ENCODE peak calls at places on chromosomes 1 and 21, in ten cellular contexts. One of them, this sample, is unnamed.
A peak's percentile ranks its signal among the peaks of the same experiment; 100 is the strongest.

GRCh38 chr1:189659731-189660130 is 817.9 kb downstream of the BRINP3 start:
- DNase-seq in MV-4-11: no peak
- DNase-seq in activated CD4-positive, alpha-beta T cell treated with anti-CD3 and anti-CD28 coated beads, Interleukin-2, amount 50 U/mL, for 1 hour: no peak
- DNase-seq in fibroblast of pulmonary artery: no peak
- DNase-seq in A172: no peak
- DNase-seq in glutamatergic neuron: no peak
- DNase-seq in thyroid gland: no peak
- DNase-seq in SW480: no peak
- DNase-seq in left ventricle myocardium inferior: no peak
- DNase-seq in foreskin fibroblast: no peak
- DNase-seq in this sample: no peak

GRCh38 chr1:17516303-17517214 is 22.9 kb upstream of the ARHGEF10L start:
- DNase-seq in A172: no peak
- DNase-seq in thyroid gland: peak; percentile 70
- DNase-seq in MV-4-11: no peak
- DNase-seq in activated CD4-positive, alpha-beta T cell treated with anti-CD3 and anti-CD28 coated beads, Interleukin-2, amount 50 U/mL, for 1 hour: no peak
- DNase-seq in left ventricle myocardium inferior: no peak
- DNase-seq in glutamatergic neuron: no peak
- DNase-seq in fibroblast of pulmonary artery: no peak
- DNase-seq in foreskin fibroblast: no peak
- DNase-seq in SW480: no peak
- DNase-seq in this sample: no peak

GRCh38 chr1:185045793-185046441 is 559 bp downstream of the RNF2 start:
- DNase-seq in fibroblast of pulmonary artery: peak; percentile 35
- DNase-seq in SW480: peak; percentile 16
- DNase-seq in MV-4-11: no peak
- DNase-seq in activated CD4-positive, alpha-beta T cell treated with anti-CD3 and anti-CD28 coated beads, Interleukin-2, amount 50 U/mL, for 1 hour: peak; percentile 12
- DNase-seq in left ventricle myocardium inferior: no peak
- DNase-seq in glutamatergic neuron: peak; percentile 65
- DNase-seq in foreskin fibroblast: peak; percentile 17
- DNase-seq in thyroid gland: peak; percentile 53
- DNase-seq in A172: peak; percentile 43
- DNase-seq in this sample: peak; percentile 33

GRCh38 chr1:233113009-233113712 is 162.8 kb downstream of the NTPCR start:
- DNase-seq in foreskin fibroblast: peak; percentile 99
- DNase-seq in glutamatergic neuron: no peak
- DNase-seq in activated CD4-positive, alpha-beta T cell treated with anti-CD3 and anti-CD28 coated beads, Interleukin-2, amount 50 U/mL, for 1 hour: no peak
- DNase-seq in SW480: peak; percentile 97
- DNase-seq in fibroblast of pulmonary artery: peak; percentile 100
- DNase-seq in A172: peak; percentile 100
- DNase-seq in MV-4-11: peak; percentile 100
- DNase-seq in thyroid gland: peak; percentile 63
- DNase-seq in left ventricle myocardium inferior: peak; percentile 71
- DNase-seq in this sample: peak; percentile 99

GRCh38 chr1:42679364-42679983 is 2.7 kb upstream of the YBX1 start:
- DNase-seq in fibroblast of pulmonary artery: no peak
- DNase-seq in activated CD4-positive, alpha-beta T cell treated with anti-CD3 and anti-CD28 coated beads, Interleukin-2, amount 50 U/mL, for 1 hour: no peak
- DNase-seq in SW480: no peak
- DNase-seq in foreskin fibroblast: peak; percentile 80
- DNase-seq in left ventricle myocardium inferior: no peak
- DNase-seq in A172: no peak
- DNase-seq in thyroid gland: no peak
- DNase-seq in glutamatergic neuron: no peak
- DNase-seq in MV-4-11: peak; percentile 47
- DNase-seq in this sample: no peak

GRCh38 chr1:215719569-215719968 is 152.5 kb downstream of the KCTD3 start:
- DNase-seq in left ventricle myocardium inferior: no peak
- DNase-seq in thyroid gland: no peak
- DNase-seq in fibroblast of pulmonary artery: no peak
- DNase-seq in glutamatergic neuron: no peak
- DNase-seq in SW480: no peak
- DNase-seq in foreskin fibroblast: no peak
- DNase-seq in MV-4-11: no peak
- DNase-seq in activated CD4-positive, alpha-beta T cell treated with anti-CD3 and anti-CD28 coated beads, Interleukin-2, amount 50 U/mL, for 1 hour: no peak
- DNase-seq in A172: peak; percentile 46
- DNase-seq in this sample: no peak

GRCh38 chr1:161021959-161022332 is 994 bp upstream of the F11R start:
- DNase-seq in foreskin fibroblast: no peak
- DNase-seq in activated CD4-positive, alpha-beta T cell treated with anti-CD3 and anti-CD28 coated beads, Interleukin-2, amount 50 U/mL, for 1 hour: no peak
- DNase-seq in A172: no peak
- DNase-seq in left ventricle myocardium inferior: no peak
- DNase-seq in thyroid gland: no peak
- DNase-seq in glutamatergic neuron: no peak
- DNase-seq in SW480: no peak
- DNase-seq in MV-4-11: no peak
- DNase-seq in fibroblast of pulmonary artery: no peak
- DNase-seq in this sample: no peak

GRCh38 chr21:15631342-15631741 is 98.4 kb upstream of the USP25 start:
- DNase-seq in glutamatergic neuron: no peak
- DNase-seq in MV-4-11: peak; percentile 2
- DNase-seq in activated CD4-positive, alpha-beta T cell treated with anti-CD3 and anti-CD28 coated beads, Interleukin-2, amount 50 U/mL, for 1 hour: no peak
- DNase-seq in left ventricle myocardium inferior: no peak
- DNase-seq in foreskin fibroblast: peak; percentile 15
- DNase-seq in A172: peak; percentile 42
- DNase-seq in fibroblast of pulmonary artery: peak; percentile 80
- DNase-seq in SW480: no peak
- DNase-seq in thyroid gland: no peak
- DNase-seq in this sample: peak; percentile 67

GRCh38 chr1:240055978-240056772 is 35.5 kb upstream of the FMN2 start:
- DNase-seq in SW480: no peak
- DNase-seq in A172: no peak
- DNase-seq in thyroid gland: no peak
- DNase-seq in foreskin fibroblast: no peak
- DNase-seq in MV-4-11: no peak
- DNase-seq in glutamatergic neuron: no peak
- DNase-seq in left ventricle myocardium inferior: no peak
- DNase-seq in fibroblast of pulmonary artery: no peak
- DNase-seq in activated CD4-positive, alpha-beta T cell treated with anti-CD3 and anti-CD28 coated beads, Interleukin-2, amount 50 U/mL, for 1 hour: no peak
- DNase-seq in this sample: no peak

GRCh38 chr1:111540928-111541327 is 37.5 kb upstream of the ADORA3 start:
- DNase-seq in left ventricle myocardium inferior: no peak
- DNase-seq in fibroblast of pulmonary artery: no peak
- DNase-seq in thyroid gland: no peak
- DNase-seq in A172: no peak
- DNase-seq in SW480: no peak
- DNase-seq in glutamatergic neuron: no peak
- DNase-seq in MV-4-11: no peak
- DNase-seq in activated CD4-positive, alpha-beta T cell treated with anti-CD3 and anti-CD28 coated beads, Interleukin-2, amount 50 U/mL, for 1 hour: no peak
- DNase-seq in foreskin fibroblast: no peak
- DNase-seq in this sample: no peak

GRCh38 chr1:57133686-57134085 is 167.9 kb upstream of the C8B start:
- DNase-seq in thyroid gland: no peak
- DNase-seq in left ventricle myocardium inferior: no peak
- DNase-seq in glutamatergic neuron: no peak
- DNase-seq in A172: no peak
- DNase-seq in MV-4-11: no peak
- DNase-seq in SW480: no peak
- DNase-seq in fibroblast of pulmonary artery: no peak
- DNase-seq in activated CD4-positive, alpha-beta T cell treated with anti-CD3 and anti-CD28 coated beads, Interleukin-2, amount 50 U/mL, for 1 hour: no peak
- DNase-seq in foreskin fibroblast: no peak
- DNase-seq in this sample: peak; percentile 25

GRCh38 chr21:43271452-43272020 is 102.7 kb downstream of the CRYAA start:
- DNase-seq in activated CD4-positive, alpha-beta T cell treated with anti-CD3 and anti-CD28 coated beads, Interleukin-2, amount 50 U/mL, for 1 hour: no peak
- DNase-seq in glutamatergic neuron: no peak
- DNase-seq in foreskin fibroblast: no peak
- DNase-seq in fibroblast of pulmonary artery: no peak
- DNase-seq in MV-4-11: no peak
- DNase-seq in SW480: no peak
- DNase-seq in A172: no peak
- DNase-seq in thyroid gland: no peak
- DNase-seq in left ventricle myocardium inferior: peak; percentile 4
- DNase-seq in this sample: no peak